ENCODE peak calls at places on chromosomes 13 and 19, in seven cellular contexts. H is SK-N-SH, S is GM12892, Z is K562, O is GM12878, U is HepG2, M is H1. X is an unnamed sample.

GRCh38 chr19:42111384-42111783 is 20.9 kb downstream of the POU2F2 start:
- DNase-seq in H (no peak), S (no peak), Z (no peak), O (no peak), U (no peak), M (no peak), X (no peak)

GRCh38 chr19:51422053-51422448 is 4.6 kb upstream of the SIGLEC10 start:
- DNase-seq in H (peak; percentile 91), S (peak; percentile 89), Z (peak; percentile 95), O (no peak), U (peak; percentile 67), M (peak; percentile 100), X (peak; percentile 76)

GRCh38 chr13:73903561-73903960 is 230.6 kb downstream of the KLF12 start:
- DNase-seq in H (no peak), S (no peak), Z (no peak), O (no peak), U (no peak), M (peak; percentile 71), X (no peak)

GRCh38 chr19:35013047-35013819 is 13.1 kb downstream of the GRAMD1A start:
- DNase-seq in H (peak; percentile 94), S (peak; percentile 94), Z (peak; percentile 76), O (no peak), U (peak; percentile 48), M (peak; percentile 97), X (peak; percentile 95)

GRCh38 chr13:112877066-112877465 is 91.9 kb upstream of the MCF2L start:
- DNase-seq in H (no peak), S (no peak), Z (no peak), O (no peak), U (no peak), M (no peak), X (no peak)

GRCh38 chr19:5990289-5990797 is 12.4 kb upstream of the RANBP3 start:
- DNase-seq in H (no peak), S (no peak), Z (peak; percentile 85), O (no peak), U (no peak), M (peak; percentile 65), X (no peak)

GRCh38 chr19:47232422-47233211 is 1.6 kb upstream of the BBC3 start:
- DNase-seq in H (no peak), S (no peak), Z (peak; percentile 6), O (no peak), U (no peak), M (no peak), X (no peak)

GRCh38 chr19:5336195-5336965 is 4.2 kb downstream of the PTPRS start:
- DNase-seq in H (no peak), S (no peak), Z (no peak), O (no peak), U (no peak), M (no peak), X (no peak)

GRCh38 chr19:16825312-16826168 is 3.7 kb upstream of the SIN3B start:
- DNase-seq in H (peak; percentile 33), S (no peak), Z (no peak), O (no peak), U (no peak), M (peak; percentile 54), X (no peak)

GRCh38 chr19:29201849-29202248 is 11.1 kb downstream of the UQCRFS1 start:
- DNase-seq in H (no peak), S (no peak), Z (no peak), O (no peak), U (no peak), M (no peak), X (no peak)

GRCh38 chr19:41588497-41589209 is 12.7 kb downstream of the CEACAM21 start:
- DNase-seq in H (no peak), S (no peak), Z (peak; percentile 43), O (no peak), U (peak; percentile 15), M (no peak), X (no peak)

GRCh38 chr13:110915874-110916670 is 1.2 kb upstream of the ANKRD10 start:
- DNase-seq in H (no peak), S (no peak), Z (no peak), O (no peak), U (peak; percentile 49), M (no peak), X (no peak)

GRCh38 chr13:88339271-88339741 is 668.1 kb downstream of the SLITRK5 start:
- DNase-seq in H (no peak), S (no peak), Z (no peak), O (no peak), U (no peak), M (no peak), X (no peak)

GRCh38 chr13:28492527-28493367 is 2.2 kb downstream of the FLT1 start:
- DNase-seq in H (no peak), S (no peak), Z (no peak), O (peak; percentile 28), U (no peak), M (no peak), X (no peak)

GRCh38 chr19:49811328-49811727 is 1.8 kb downstream of the FUZ start:
- DNase-seq in H (no peak), S (no peak), Z (no peak), O (no peak), U (no peak), M (no peak), X (no peak)

GRCh38 chr13:24147570-24147963 is 13.0 kb upstream of the SPATA13 start:
- DNase-seq in H (no peak), S (no peak), Z (no peak), O (no peak), U (peak; percentile 37), M (no peak), X (no peak)

GRCh38 chr13:26999499-26999898 is 172.1 kb downstream of the USP12 start:
- DNase-seq in H (no peak), S (no peak), Z (no peak), O (no peak), U (no peak), M (no peak), X (no peak)

GRCh38 chr13:26998265-26998664 is 173.3 kb downstream of the USP12 start:
- DNase-seq in H (no peak), S (no peak), Z (no peak), O (no peak), U (no peak), M (no peak), X (no peak)

GRCh38 chr13:26995159-26995558 is 176.5 kb downstream of the USP12 start:
- DNase-seq in H (no peak), S (no peak), Z (no peak), O (no peak), U (no peak), M (no peak), X (no peak)

GRCh38 chr13:26993780-26994179 is 177.8 kb downstream of the USP12 start:
- DNase-seq in H (no peak), S (no peak), Z (no peak), O (no peak), U (no peak), M (no peak), X (no peak)

DNA sequence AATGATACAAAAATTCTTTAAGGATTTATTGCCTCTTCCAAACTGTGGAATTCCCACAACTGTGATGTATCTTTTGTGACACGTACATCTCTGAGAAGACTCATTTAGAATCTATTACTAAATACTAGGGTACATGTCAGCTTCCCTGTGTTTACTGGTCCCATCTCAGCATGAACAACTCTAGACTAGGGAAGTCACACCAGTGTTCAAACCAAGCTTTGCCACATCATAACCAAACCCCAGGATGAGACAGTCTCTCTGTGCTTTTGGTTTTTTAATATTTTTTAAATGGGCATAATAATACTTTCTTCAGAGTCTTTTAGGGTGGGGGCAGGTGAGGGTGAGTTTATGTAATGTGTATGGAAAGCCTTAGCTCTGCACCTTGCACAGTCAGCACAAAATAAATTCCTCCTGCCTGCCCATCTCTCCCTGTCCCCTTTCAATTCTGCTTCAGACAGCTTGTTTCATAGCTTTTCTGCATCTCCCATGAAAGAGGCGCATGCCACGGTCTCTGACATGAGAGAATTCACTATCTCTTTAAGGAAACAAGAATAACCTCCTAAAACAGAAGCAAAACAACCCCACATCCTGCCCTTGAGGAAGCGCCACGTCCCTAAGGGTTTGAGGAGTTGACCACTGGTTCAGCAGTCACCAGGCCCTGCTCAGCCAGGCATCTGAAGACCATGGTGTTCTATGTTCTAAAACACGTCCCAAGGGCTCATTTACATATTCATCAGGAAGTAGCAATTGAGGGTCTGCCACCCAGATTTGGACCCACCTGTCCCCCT is 174.5 kb downstream of the USP12 start:
- DNase-seq in H (no peak), S (peak; percentile 25), Z (no peak), O (peak; percentile 77), U (no peak), M (no peak), X (no peak)
- TF ChIP-seq TAF1 in H (no peak), S (no peak), Z (no peak), O (no peak), U (no peak), M (no peak), X (no peak)

GRCh38 chr13:93460005-93460404 is 233.4 kb downstream of the GPC6 start:
- DNase-seq in H (peak; percentile 57), S (no peak), Z (no peak), O (no peak), U (no peak), M (no peak), X (no peak)
- TF ChIP-seq POLR2AphosphoS5 in H (no peak), S (no peak), Z (no peak), O (no peak), U (no peak), M (no peak), X (no peak)

DNA sequence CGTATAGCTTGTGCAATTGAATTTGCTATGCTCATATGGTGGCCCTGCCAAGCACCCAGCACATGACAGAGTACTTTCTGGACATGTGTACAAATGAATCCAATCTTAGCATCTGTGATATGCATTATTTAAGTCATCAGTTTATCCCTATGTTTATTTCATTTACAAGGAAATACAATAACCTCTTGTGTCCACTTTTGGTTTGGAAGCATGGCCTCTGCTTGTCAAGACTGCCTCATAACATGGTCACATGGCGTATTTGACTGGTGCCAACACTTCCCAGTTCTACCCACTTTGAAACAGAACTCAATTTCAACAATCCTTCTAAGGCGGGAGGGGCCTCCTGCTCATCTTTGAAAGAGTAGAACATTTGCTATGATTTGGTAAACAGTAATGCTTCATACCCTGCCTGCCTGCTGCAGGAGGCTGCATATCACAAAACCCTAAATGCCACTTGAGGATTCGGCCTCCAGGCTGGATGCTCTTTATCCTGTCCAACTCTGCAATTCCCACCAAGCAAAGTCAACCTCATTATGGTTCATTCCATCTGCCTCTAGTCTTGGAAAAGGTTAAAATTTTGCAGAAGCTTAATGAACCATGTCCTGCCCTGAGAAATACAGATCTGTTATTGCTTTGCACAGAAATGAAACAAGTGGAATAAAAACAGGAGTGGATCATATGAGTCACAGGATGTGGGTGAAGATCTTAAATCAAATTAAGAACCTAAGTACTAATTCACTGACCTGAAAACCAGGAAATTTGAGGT is 151.3 kb downstream of the CYSLTR2 start:
- DNase-seq in H (no peak), S (no peak), Z (no peak), O (no peak), U (no peak), M (no peak), X (no peak)
- TF ChIP-seq TAF1 in H (no peak), S (no peak), Z (no peak), O (no peak), U (no peak), M (no peak), X (no peak)

GRCh38 chr19:2495130-2495641 is 19.3 kb downstream of the GADD45B start:
- DNase-seq in H (peak; percentile 70), S (peak; percentile 31), Z (no peak), O (no peak), U (no peak), M (no peak), X (no peak)
- TF ChIP-seq POLR2AphosphoS5 in H (no peak), S (no peak), Z (no peak), O (no peak), U (no peak), M (no peak), X (no peak)